ENCODE peak calls at places on chromosome 10, in seven cellular contexts. K is GM10248; W is occipital lobe; O is naive thymus-derived CD8-positive, alpha-beta T cell; T is NCI-H1092; Z is left colon; B is stimulated activated CD4-positive, alpha-beta T cell treated with anti-CD3 and anti-CD28 coated beads, Interleukin-1b, Interleukin-23, amount 100 ng/mL, for 1 hour. J is an unnamed sample.

GRCh38 chr10:78630944-78631838 is 437.6 kb upstream of the ZMIZ1 start:
- DNase-seq in T (no peak), O (no peak), W (no peak), B (no peak), Z (no peak), K (peak), J (peak)

GRCh38 chr10:78920011-78920410 is 148.8 kb upstream of the ZMIZ1 start:
- DNase-seq in Z (no peak), T (no peak), K (no peak), O (no peak), W (no peak), B (no peak), J (no peak)

GRCh38 chr10:120598377-120598776 is 141.3 kb downstream of the PLPP4 start:
- DNase-seq in K (no peak), W (no peak), T (no peak), B (no peak), Z (no peak), O (no peak), J (no peak)

GRCh38 chr10:28986117-28986792 is 302.6 kb upstream of the LYZL1 start:
- DNase-seq in T (no peak), K (no peak), B (no peak), Z (no peak), O (no peak), W (no peak), J (peak)

GRCh38 chr10:132835848-132836233 is 49.9 kb upstream of the NKX6-2 start:
- DNase-seq in T (no peak), Z (no peak), K (no peak), W (no peak), O (no peak), B (no peak), J (no peak)

GRCh38 chr10:11179231-11180105 is 161.8 kb downstream of the CELF2 start:
- DNase-seq in K (no peak), Z (no peak), T (no peak), B (no peak), W (no peak), O (no peak), J (no peak)

GRCh38 chr10:59222788-59223187 is 46.3 kb downstream of the PHYHIPL start:
- DNase-seq in Z (no peak), O (no peak), W (no peak), B (no peak), T (no peak), K (no peak), J (peak)

GRCh38 chr10:97915346-97915745 is 65.7 kb downstream of the GOLGA7B start:
- DNase-seq in B (no peak), Z (no peak), O (no peak), K (no peak), W (no peak), T (no peak), J (no peak)

GRCh38 chr10:110034596-110034995 is 26.8 kb downstream of the ADD3 start:
- DNase-seq in Z (no peak), K (no peak), W (no peak), T (no peak), B (no peak), O (no peak), J (peak)

GRCh38 chr10:100788027-100788900 is 42.9 kb downstream of the PAX2 start:
- DNase-seq in B (no peak), K (no peak), Z (no peak), T (no peak), O (no peak), W (no peak), J (no peak)

GRCh38 chr10:77385315-77385714 is 252.3 kb downstream of the KCNMA1 start:
- DNase-seq in Z (no peak), W (no peak), K (no peak), O (no peak), B (no peak), T (no peak), J (no peak)

GRCh38 chr10:129397198-129397974 is 69.7 kb upstream of the MGMT start:
- DNase-seq in W (no peak), O (no peak), K (no peak), Z (no peak), B (no peak), T (no peak), J (no peak)

GRCh38 chr10:71627230-71627939 is 92.2 kb downstream of the C10orf105 start:
- DNase-seq in W (no peak), K (no peak), B (no peak), T (no peak), O (no peak), Z (no peak), J (no peak)

J was measured in astrocyte.